ENCODE peak calls at places on chromosomes 11 and 22, in eight cellular contexts. O is T-helper 9 cell, B is ACHN, F is mucosa of descending colon, X is mucosa of gallbladder, W is cardiac fibroblast, V is NCI-H1092, C is AG08396. J is an unnamed sample.

GRCh38 chr11:110092577-110093406 is at the start of gene ZC3H12C:
- DNase-seq in O (no peak), B (peak; percentile 90), F (peak; percentile 87), X (peak; percentile 82), W (peak; percentile 88), V (peak; percentile 93), C (peak; percentile 91), J (peak; percentile 88)

GRCh38 chr22:29524440-29525191 is 28.9 kb downstream of the THOC5 start:
- DNase-seq in O (no peak), B (peak; percentile 28), F (no peak), X (peak; percentile 13), W (peak; percentile 37), V (no peak), C (peak; percentile 33), J (peak; percentile 24)

GRCh38 chr11:105670811-105671210 is 60.9 kb downstream of the GRIA4 start:
- DNase-seq in O (no peak), B (peak; percentile 65), F (no peak), X (no peak), W (no peak), V (no peak), C (no peak), J (no peak)

GRCh38 chr11:88454881-88455280 is 117.3 kb upstream of the CTSC start:
- DNase-seq in O (no peak), B (no peak), F (no peak), X (no peak), W (peak; percentile 72), V (no peak), C (peak; percentile 24), J (peak; percentile 75)

GRCh38 chr22:39343259-39344045 is 6.3 kb upstream of the SYNGR1 start:
- DNase-seq in O (peak; percentile 16), B (peak; percentile 55), F (no peak), X (peak; percentile 66), W (peak; percentile 65), V (no peak), C (peak; percentile 80), J (peak; percentile 65)

GRCh38 chr11:108897071-108897481 is 232.2 kb downstream of the DDX10 start:
- DNase-seq in O (no peak), B (no peak), F (no peak), X (no peak), W (peak; percentile 50), V (no peak), C (no peak), J (no peak)

GRCh38 chr11:59154585-59154984 is 11.9 kb downstream of the FAM111A start:
- DNase-seq in O (no peak), B (no peak), F (no peak), X (no peak), W (peak; percentile 7), V (no peak), C (no peak), J (no peak)

GRCh38 chr11:64762277-64762915 is 2.6 kb upstream of the PYGM start:
- DNase-seq in O (no peak), B (no peak), F (no peak), X (no peak), W (no peak), V (no peak), C (peak; percentile 12), J (no peak)

J was measured in fibroblast of villous mesenchyme.